ENCODE peak calls at places on chromosome 11, in five cellular contexts. V is HEK293T, W is HepG2, U is GM12878, M is SK-N-SH. O is an unnamed sample.

GRCh38 chr11:119166368-119167076 is 2.0 kb upstream of the NLRX1 start:
- DNase-seq in V (no peak), U (no peak), M (no peak), W (peak; percentile 44), O (no peak)

GRCh38 chr11:17559341-17560087 is 12.5 kb downstream of the OTOG start:
- DNase-seq in U (no peak), W (no peak), V (no peak), M (no peak), O (no peak)

GRCh38 chr11:32643526-32643925 is 59.9 kb downstream of the EIF3M start:
- DNase-seq in U (no peak), M (no peak), V (no peak), W (no peak), O (no peak)

GRCh38 chr11:57427692-57428082 is 766 bp upstream of the SLC43A3 start:
- DNase-seq in M (no peak), W (no peak), V (no peak), U (no peak), O (no peak)

GRCh38 chr11:95308512-95309035 is 77.6 kb upstream of the SESN3 start:
- DNase-seq in M (no peak), U (no peak), W (no peak), V (no peak), O (no peak)

GRCh38 chr11:17469998-17470397 is 6.6 kb downstream of the ABCC8 start:
- DNase-seq in U (no peak), V (no peak), W (no peak), M (no peak), O (no peak)

GRCh38 chr11:33187851-33188722 is 26.8 kb upstream of the CSTF3 start:
- DNase-seq in U (no peak), W (no peak), M (no peak), V (no peak), O (no peak)

GRCh38 chr11:34495239-34495723 is 18.3 kb downstream of the ELF5 start:
- DNase-seq in M (no peak), V (no peak), U (no peak), W (no peak), O (no peak)

GRCh38 chr11:128692750-128693578 is 908 bp upstream of the FLI1 start:
- DNase-seq in M (peak; percentile 63), V (no peak), U (no peak), W (no peak), O (no peak)

GRCh38 chr11:1830119-1830499 is 4.7 kb upstream of the SYT8 start:
- DNase-seq in V (no peak), M (no peak), W (no peak), U (no peak), O (no peak)

GRCh38 chr11:36578458-36578857 is 10.7 kb downstream of the RAG1 start:
- DNase-seq in U (no peak), M (peak; percentile 24), V (no peak), W (no peak), O (no peak)

GRCh38 chr11:36577859-36578258 is 10.1 kb downstream of the RAG1 start:
- DNase-seq in U (no peak), M (no peak), V (no peak), W (no peak), O (no peak)

GRCh38 chr11:36583667-36584066 is 10.6 kb upstream of the IFTAP start:
- DNase-seq in U (no peak), V (no peak), M (no peak), W (no peak), O (no peak)

GRCh38 chr11:36577373-36577772 is 9.6 kb downstream of the RAG1 start:
- DNase-seq in V (no peak), W (no peak), M (no peak), U (no peak), O (no peak)

DNA sequence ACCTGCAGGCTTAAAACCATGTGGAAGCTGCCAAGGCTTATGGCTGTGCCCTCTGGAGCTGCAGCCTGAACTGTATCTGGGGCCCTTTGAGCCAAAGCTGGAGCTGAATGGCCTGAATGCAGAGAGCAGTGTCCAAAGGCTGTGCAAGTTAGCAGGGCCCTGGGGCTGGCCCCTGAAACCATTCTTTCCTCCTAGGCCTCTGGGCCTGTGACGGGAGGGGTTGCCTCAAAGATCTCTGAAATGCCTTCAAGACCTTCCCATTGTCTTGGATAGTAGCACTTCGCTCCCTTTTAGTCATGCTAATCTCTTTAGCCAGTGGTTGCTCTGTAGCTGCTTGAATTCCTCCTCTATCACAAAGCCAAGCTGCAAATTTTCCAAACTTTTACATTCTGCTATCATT is 12.8 kb upstream of the IFTAP start:
- DNase-seq in M (no peak), W (no peak), V (no peak), U (no peak), O (no peak)
- TF ChIP-seq FOXM1 in M (no peak), W (no peak), V (no peak), U (no peak), O (no peak)

GRCh38 chr11:4704790-4705334 is 278 bp downstream of the MMP26 start:
- DNase-seq in W (no peak), V (no peak), U (no peak), M (no peak), O (no peak)

GRCh38 chr11:4699697-4700435 is 2.2 kb upstream of the OR51E2 start:
- DNase-seq in U (peak; percentile 45), W (no peak), V (no peak), M (no peak), O (no peak)

GRCh38 chr11:4700436-4700820 is 2.8 kb upstream of the OR51E2 start:
- DNase-seq in M (no peak), V (no peak), U (no peak), W (no peak), O (no peak)

DNA sequence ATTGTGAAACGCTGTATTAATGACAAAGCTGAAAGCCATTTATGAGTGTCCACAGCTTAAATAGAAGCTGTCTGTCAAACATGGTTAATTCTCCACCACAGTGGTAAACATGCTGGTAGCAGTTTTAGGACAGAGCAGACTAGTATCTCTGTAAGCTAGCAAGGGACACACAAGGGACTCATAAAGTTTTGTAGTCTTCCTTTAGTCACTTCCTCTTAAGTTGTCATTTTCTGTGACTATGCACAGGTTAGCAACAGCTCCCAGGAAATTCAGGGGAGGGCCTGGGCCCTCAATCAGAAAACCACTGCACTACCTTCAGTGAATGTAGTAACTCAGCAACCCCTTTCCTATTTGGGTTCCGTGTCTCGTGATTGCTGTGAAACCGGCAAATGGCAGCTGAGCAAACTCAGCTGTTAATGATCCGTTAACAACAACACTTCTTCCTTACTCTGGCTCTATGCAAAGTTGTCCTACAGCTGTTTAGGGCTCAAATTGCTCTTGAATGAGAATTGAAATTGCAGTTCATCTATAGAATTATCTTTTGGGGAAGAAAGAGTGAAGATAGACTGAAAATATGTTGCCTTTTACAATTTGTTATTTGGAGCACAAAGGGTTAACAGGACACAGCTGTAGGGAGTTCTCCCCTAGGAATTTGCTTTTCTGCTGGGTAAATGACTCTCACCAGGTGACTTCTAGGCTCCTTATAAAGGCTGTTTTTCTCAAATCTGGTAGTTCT is at the start of gene MMP26:
- DNase-seq in V (no peak), W (no peak), M (no peak), U (no peak), O (no peak)
- TF ChIP-seq FOXM1 in V (no peak), W (no peak), M (no peak), U (no peak), O (no peak)

GRCh38 chr11:106553304-106553703 is 465.0 kb downstream of the GUCY1A2 start:
- DNase-seq in U (no peak), V (no peak), W (no peak), M (no peak), O (no peak)

GRCh38 chr11:106551744-106552671 is 466.3 kb downstream of the GUCY1A2 start:
- DNase-seq in W (no peak), M (no peak), V (no peak), U (no peak), O (no peak)

GRCh38 chr11:106552694-106553203 is 465.5 kb downstream of the GUCY1A2 start:
- DNase-seq in U (no peak), V (no peak), W (peak; percentile 2), M (no peak), O (no peak)
- TF ChIP-seq FOXM1 in U (no peak), V (no peak), W (no peak), M (no peak), O (no peak)

GRCh38 chr11:67056640-67057409 is at the start of gene RHOD:
- DNase-seq in W (no peak), M (no peak), V (no peak), U (no peak), O (no peak)
- TF ChIP-seq FOXM1 in W (no peak), M (no peak), V (no peak), U (no peak), O (no peak)

GRCh38 chr11:126492331-126492730 is 136.8 kb downstream of the ST3GAL4 start:
- DNase-seq in M (no peak), W (no peak), U (no peak), V (no peak), O (no peak)
- TF ChIP-seq FOXM1 in M (no peak), W (no peak), U (no peak), V (no peak), O (no peak)

DNA sequence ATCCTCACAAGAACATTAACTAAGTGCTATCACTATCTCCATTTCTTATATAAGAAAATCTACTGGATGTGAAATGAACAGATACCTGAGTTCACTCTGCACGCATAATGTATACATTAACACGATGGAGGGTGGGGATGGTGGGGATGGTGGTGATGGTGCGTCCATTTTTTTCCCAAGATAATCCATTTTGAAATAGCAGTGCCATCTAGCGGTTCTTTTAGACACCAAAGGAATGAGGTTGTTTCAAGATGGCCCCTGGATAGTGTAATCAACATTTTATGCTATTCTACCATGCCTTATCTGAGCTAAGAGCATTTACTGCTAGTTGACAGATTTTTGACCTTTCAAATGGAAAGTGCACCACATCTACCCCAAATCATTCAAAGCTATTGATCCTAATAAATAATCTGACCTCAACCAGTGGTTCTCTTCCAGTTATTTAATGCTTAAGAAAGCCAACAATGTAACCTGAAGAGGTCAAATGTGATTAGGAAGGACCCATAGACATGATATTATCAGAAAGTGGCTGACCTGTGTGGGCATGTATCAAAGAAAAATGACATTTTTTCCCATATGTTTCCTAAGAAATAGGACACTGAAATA is 714.7 kb upstream of the TENM4 start:
- DNase-seq in V (peak; percentile 12), W (peak; percentile 21), U (no peak), M (peak; percentile 24), O (peak; percentile 17)
- TF ChIP-seq FOXM1 in V (no peak), W (no peak), U (no peak), M (no peak), O (no peak)

GRCh38 chr11:93653566-93653965 is 7.9 kb upstream of the CEP295 start:
- DNase-seq in M (no peak), V (no peak), U (no peak), W (no peak), O (no peak)
- TF ChIP-seq FOXM1 in M (no peak), V (no peak), U (no peak), W (no peak), O (no peak)

GRCh38 chr11:107741044-107741823 is 29.4 kb upstream of the SLN start:
- DNase-seq in W (peak; percentile 21), V (peak; percentile 36), U (peak; percentile 25), M (peak; percentile 33), O (peak; percentile 19)
- TF ChIP-seq FOXM1 in W (no peak), V (no peak), U (no peak), M (no peak), O (no peak)